ENCODE peak calls at places on chromosomes 13 and 19, in eight cellular contexts. One of them, this sample, is unnamed.

GRCh38 chr13:97724450-97724849 is 229.0 kb upstream of the IPO5 start:
- DNase-seq in CD8-positive, alpha-beta memory T cell: no peak
- DNase-seq in cardiac muscle cell: no peak
- DNase-seq in Peyer's patch: no peak
- DNase-seq in stomach: no peak
- DNase-seq in mesendoderm: no peak
- DNase-seq in CD4-positive, alpha-beta memory T cell: no peak
- DNase-seq in adrenal gland: no peak
- DNase-seq in this sample: no peak

GRCh38 chr19:42553292-42554045 is 25.2 kb upstream of the CEACAM1 start:
- DNase-seq in CD8-positive, alpha-beta memory T cell: no peak
- DNase-seq in cardiac muscle cell: no peak
- DNase-seq in Peyer's patch: no peak
- DNase-seq in stomach: peak; percentile 22
- DNase-seq in mesendoderm: no peak
- DNase-seq in CD4-positive, alpha-beta memory T cell: no peak
- DNase-seq in adrenal gland: no peak
- DNase-seq in this sample: no peak

GRCh38 chr13:19881641-19882040 is 18.2 kb upstream of the ZMYM5 start:
- DNase-seq in CD8-positive, alpha-beta memory T cell: no peak
- DNase-seq in cardiac muscle cell: no peak
- DNase-seq in Peyer's patch: no peak
- DNase-seq in stomach: no peak
- DNase-seq in mesendoderm: no peak
- DNase-seq in CD4-positive, alpha-beta memory T cell: no peak
- DNase-seq in adrenal gland: no peak
- DNase-seq in this sample: no peak

GRCh38 chr13:51412431-51412830 is 40.4 kb downstream of the INTS6 start:
- DNase-seq in CD8-positive, alpha-beta memory T cell: no peak
- DNase-seq in cardiac muscle cell: no peak
- DNase-seq in Peyer's patch: no peak
- DNase-seq in stomach: no peak
- DNase-seq in mesendoderm: no peak
- DNase-seq in CD4-positive, alpha-beta memory T cell: no peak
- DNase-seq in adrenal gland: no peak
- DNase-seq in this sample: no peak

GRCh38 chr19:8612807-8613171 is 2.3 kb upstream of the ADAMTS10 start:
- DNase-seq in CD8-positive, alpha-beta memory T cell: peak; percentile 39
- DNase-seq in cardiac muscle cell: no peak
- DNase-seq in Peyer's patch: no peak
- DNase-seq in stomach: no peak
- DNase-seq in mesendoderm: no peak
- DNase-seq in CD4-positive, alpha-beta memory T cell: no peak
- DNase-seq in adrenal gland: no peak
- DNase-seq in this sample: no peak

GRCh38 chr19:58562126-58563033 is 4.0 kb upstream of the UBE2M start:
- DNase-seq in CD8-positive, alpha-beta memory T cell: peak; percentile 28
- DNase-seq in cardiac muscle cell: peak; percentile 55
- DNase-seq in Peyer's patch: peak; percentile 64
- DNase-seq in stomach: peak; percentile 48
- DNase-seq in mesendoderm: no peak
- DNase-seq in CD4-positive, alpha-beta memory T cell: peak; percentile 37
- DNase-seq in adrenal gland: peak; percentile 52
- DNase-seq in this sample: no peak

GRCh38 chr19:4064073-4064550 is 2.6 kb downstream of the ZBTB7A start:
- DNase-seq in CD8-positive, alpha-beta memory T cell: no peak
- DNase-seq in cardiac muscle cell: peak; percentile 20
- DNase-seq in Peyer's patch: no peak
- DNase-seq in stomach: no peak
- DNase-seq in mesendoderm: no peak
- DNase-seq in CD4-positive, alpha-beta memory T cell: no peak
- DNase-seq in adrenal gland: peak; percentile 60
- DNase-seq in this sample: no peak

GRCh38 chr13:41751734-41752445 is 209.0 kb downstream of the VWA8 start:
- DNase-seq in CD8-positive, alpha-beta memory T cell: no peak
- DNase-seq in cardiac muscle cell: no peak
- DNase-seq in Peyer's patch: no peak
- DNase-seq in stomach: no peak
- DNase-seq in mesendoderm: no peak
- DNase-seq in CD4-positive, alpha-beta memory T cell: no peak
- DNase-seq in adrenal gland: no peak
- DNase-seq in this sample: no peak

GRCh38 chr13:74206061-74206561 is 71.9 kb upstream of the KLF12 start:
- DNase-seq in CD8-positive, alpha-beta memory T cell: no peak
- DNase-seq in cardiac muscle cell: no peak
- DNase-seq in Peyer's patch: no peak
- DNase-seq in stomach: no peak
- DNase-seq in mesendoderm: peak; percentile 40
- DNase-seq in CD4-positive, alpha-beta memory T cell: no peak
- DNase-seq in adrenal gland: no peak
- DNase-seq in this sample: no peak

GRCh38 chr19:17873661-17874422 is 2.1 kb downstream of the SLC5A5 start:
- DNase-seq in CD8-positive, alpha-beta memory T cell: peak; percentile 57
- DNase-seq in cardiac muscle cell: peak; percentile 71
- DNase-seq in Peyer's patch: peak; percentile 79
- DNase-seq in stomach: peak; percentile 63
- DNase-seq in mesendoderm: peak; percentile 84
- DNase-seq in CD4-positive, alpha-beta memory T cell: peak; percentile 62
- DNase-seq in adrenal gland: no peak
- DNase-seq in this sample: no peak

GRCh38 chr13:106139407-106139806 is 396.1 kb downstream of the EFNB2 start:
- DNase-seq in CD8-positive, alpha-beta memory T cell: no peak
- DNase-seq in cardiac muscle cell: no peak
- DNase-seq in Peyer's patch: no peak
- DNase-seq in stomach: no peak
- DNase-seq in mesendoderm: no peak
- DNase-seq in CD4-positive, alpha-beta memory T cell: no peak
- DNase-seq in adrenal gland: no peak
- DNase-seq in this sample: no peak

GRCh38 chr19:39167461-39168257 is 29.1 kb upstream of the NCCRP1 start:
- DNase-seq in CD8-positive, alpha-beta memory T cell: no peak
- DNase-seq in cardiac muscle cell: no peak
- DNase-seq in Peyer's patch: no peak
- DNase-seq in stomach: peak; percentile 87
- DNase-seq in mesendoderm: peak; percentile 26
- DNase-seq in CD4-positive, alpha-beta memory T cell: no peak
- DNase-seq in adrenal gland: no peak
- DNase-seq in this sample: no peak
- H3K27ac ChIP-seq in CD8-positive, alpha-beta memory T cell: no peak overlapping the region
- H3K27ac ChIP-seq in cardiac muscle cell: peak overlapping the region; percentile 13
- H3K27ac ChIP-seq in Peyer's patch: peak overlapping the region; percentile 30
- H3K27ac ChIP-seq in stomach: peak overlapping the region; percentile 59
- H3K27ac ChIP-seq in mesendoderm: no peak overlapping the region
- H3K27ac ChIP-seq in CD4-positive, alpha-beta memory T cell: no peak overlapping the region
- H3K27ac ChIP-seq in adrenal gland: no peak overlapping the region
- H3K27ac ChIP-seq in this sample: peak overlapping the region; percentile 28

DNA sequence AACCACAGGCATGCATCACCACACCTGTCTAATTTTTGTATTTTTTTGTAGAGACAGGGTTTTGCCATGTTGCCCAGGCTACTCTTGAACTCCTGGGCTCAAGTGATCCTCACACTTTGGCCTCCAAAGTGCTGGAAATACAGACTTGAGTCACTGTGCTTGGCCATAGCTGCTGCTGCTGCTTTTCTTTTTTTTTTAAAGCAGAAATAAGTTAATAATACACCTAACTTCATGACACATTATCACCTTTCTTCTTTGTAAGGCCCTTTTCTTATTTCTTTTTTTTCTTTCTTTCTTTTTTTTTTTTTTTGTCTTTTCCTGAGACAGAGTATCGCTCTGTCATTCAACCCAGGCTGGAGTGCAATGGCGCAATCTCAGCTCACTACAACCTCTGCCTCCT is 8.6 kb downstream of the SHKBP1 start:
- DNase-seq in CD8-positive, alpha-beta memory T cell: no peak
- DNase-seq in cardiac muscle cell: no peak
- DNase-seq in Peyer's patch: no peak
- DNase-seq in stomach: no peak
- DNase-seq in mesendoderm: no peak
- DNase-seq in CD4-positive, alpha-beta memory T cell: no peak
- DNase-seq in adrenal gland: no peak
- DNase-seq in this sample: no peak
- H3K36me3 ChIP-seq in CD8-positive, alpha-beta memory T cell: peaks cover 31% of the 10 kb centered on the region
- H3K36me3 ChIP-seq in cardiac muscle cell: no peaks in the 10 kb centered on the region
- H3K36me3 ChIP-seq in Peyer's patch: no peaks in the 10 kb centered on the region
- H3K36me3 ChIP-seq in stomach: peaks cover 26% of the 10 kb centered on the region
- H3K36me3 ChIP-seq in mesendoderm: no peaks in the 10 kb centered on the region
- H3K36me3 ChIP-seq in CD4-positive, alpha-beta memory T cell: peaks cover 58% of the 10 kb centered on the region
- H3K36me3 ChIP-seq in adrenal gland: peaks cover 25% of the 10 kb centered on the region
- H3K36me3 ChIP-seq in this sample: no peaks in the 10 kb centered on the region

GRCh38 chr19:39845621-39846175 is 481 bp downstream of the FBL start:
- DNase-seq in CD8-positive, alpha-beta memory T cell: no peak
- DNase-seq in cardiac muscle cell: peak; percentile 32
- DNase-seq in Peyer's patch: no peak
- DNase-seq in stomach: no peak
- DNase-seq in mesendoderm: peak; percentile 60
- DNase-seq in CD4-positive, alpha-beta memory T cell: no peak
- DNase-seq in adrenal gland: peak; percentile 29
- DNase-seq in this sample: no peak
- H3K27ac ChIP-seq in CD8-positive, alpha-beta memory T cell: peak overlapping the region; percentile 81
- H3K27ac ChIP-seq in cardiac muscle cell: peak overlapping the region; percentile 92
- H3K27ac ChIP-seq in Peyer's patch: peak overlapping the region; percentile 85
- H3K27ac ChIP-seq in stomach: peak overlapping the region; percentile 85
- H3K27ac ChIP-seq in mesendoderm: peak overlapping the region; percentile 33
- H3K27ac ChIP-seq in CD4-positive, alpha-beta memory T cell: peak overlapping the region; percentile 86
- H3K27ac ChIP-seq in adrenal gland: peak overlapping the region; percentile 84
- H3K27ac ChIP-seq in this sample: peak overlapping the region; percentile 87

GRCh38 chr19:41269055-41269454 is 4.9 kb downstream of the HNRNPUL1 start:
- DNase-seq in CD8-positive, alpha-beta memory T cell: no peak
- DNase-seq in cardiac muscle cell: no peak
- DNase-seq in Peyer's patch: no peak
- DNase-seq in stomach: no peak
- DNase-seq in mesendoderm: no peak
- DNase-seq in CD4-positive, alpha-beta memory T cell: no peak
- DNase-seq in adrenal gland: no peak
- DNase-seq in this sample: no peak
- H3K36me3 ChIP-seq in CD8-positive, alpha-beta memory T cell: peaks cover 58% of the 10 kb centered on the region
- H3K36me3 ChIP-seq in cardiac muscle cell: peaks cover 58% of the 10 kb centered on the region
- H3K36me3 ChIP-seq in Peyer's patch: no peaks in the 10 kb centered on the region
- H3K36me3 ChIP-seq in stomach: peaks cover 60% of the 10 kb centered on the region
- H3K36me3 ChIP-seq in mesendoderm: peaks cover 25% of the 10 kb centered on the region
- H3K36me3 ChIP-seq in CD4-positive, alpha-beta memory T cell: peaks cover 60% of the 10 kb centered on the region
- H3K36me3 ChIP-seq in adrenal gland: peaks cover 60% of the 10 kb centered on the region
- H3K36me3 ChIP-seq in this sample: peaks cover 66% of the 10 kb centered on the region

GRCh38 chr13:49594576-49594975 is 9.2 kb upstream of the RCBTB1 start:
- DNase-seq in CD8-positive, alpha-beta memory T cell: no peak
- DNase-seq in cardiac muscle cell: no peak
- DNase-seq in Peyer's patch: no peak
- DNase-seq in stomach: no peak
- DNase-seq in mesendoderm: no peak
- DNase-seq in CD4-positive, alpha-beta memory T cell: no peak
- DNase-seq in adrenal gland: no peak
- DNase-seq in this sample: no peak
- H3K27ac ChIP-seq in CD8-positive, alpha-beta memory T cell: no peak overlapping the region
- H3K27ac ChIP-seq in cardiac muscle cell: no peak overlapping the region
- H3K27ac ChIP-seq in Peyer's patch: no peak overlapping the region
- H3K27ac ChIP-seq in stomach: no peak overlapping the region
- H3K27ac ChIP-seq in mesendoderm: no peak overlapping the region
- H3K27ac ChIP-seq in CD4-positive, alpha-beta memory T cell: no peak overlapping the region
- H3K27ac ChIP-seq in adrenal gland: no peak overlapping the region
- H3K27ac ChIP-seq in this sample: no peak overlapping the region

DNA sequence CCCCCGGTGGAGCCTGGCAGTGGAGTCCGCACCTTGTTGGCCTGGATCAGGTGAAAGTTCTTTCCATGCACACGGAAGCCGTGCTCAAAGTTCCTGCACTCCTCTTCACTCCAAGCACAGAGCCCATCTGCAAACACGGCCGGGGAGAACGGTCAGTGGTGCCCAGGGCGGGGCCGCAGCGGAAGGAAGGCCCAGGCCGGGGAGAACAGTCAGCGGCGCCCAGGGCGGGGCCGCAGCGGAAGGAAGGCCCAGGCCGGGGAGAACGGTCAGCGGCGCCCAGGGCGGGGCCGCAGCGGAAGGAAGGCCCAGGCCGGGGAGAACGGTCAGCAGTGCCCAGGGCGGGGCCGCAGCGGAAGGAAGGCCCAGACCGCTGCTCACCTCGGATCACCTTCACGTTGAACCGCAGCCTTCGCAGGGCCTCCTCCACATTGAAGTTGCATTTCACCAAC is 20.6 kb upstream of the PLPP2 start:
- DNase-seq in CD8-positive, alpha-beta memory T cell: no peak
- DNase-seq in cardiac muscle cell: no peak
- DNase-seq in Peyer's patch: peak; percentile 40
- DNase-seq in stomach: peak; percentile 18
- DNase-seq in mesendoderm: no peak
- DNase-seq in CD4-positive, alpha-beta memory T cell: no peak
- DNase-seq in adrenal gland: no peak
- DNase-seq in this sample: no peak
- H3K36me3 ChIP-seq in CD8-positive, alpha-beta memory T cell: peaks cover 16% of the 10 kb centered on the region
- H3K36me3 ChIP-seq in cardiac muscle cell: peaks cover 3% of the 10 kb centered on the region
- H3K36me3 ChIP-seq in Peyer's patch: no peaks in the 10 kb centered on the region
- H3K36me3 ChIP-seq in stomach: peaks cover 48% of the 10 kb centered on the region
- H3K36me3 ChIP-seq in mesendoderm: peaks cover 16% of the 10 kb centered on the region
- H3K36me3 ChIP-seq in CD4-positive, alpha-beta memory T cell: peaks cover 29% of the 10 kb centered on the region
- H3K36me3 ChIP-seq in adrenal gland: peaks cover 67% of the 10 kb centered on the region
- H3K36me3 ChIP-seq in this sample: peaks cover 3% of the 10 kb centered on the region

DNA sequence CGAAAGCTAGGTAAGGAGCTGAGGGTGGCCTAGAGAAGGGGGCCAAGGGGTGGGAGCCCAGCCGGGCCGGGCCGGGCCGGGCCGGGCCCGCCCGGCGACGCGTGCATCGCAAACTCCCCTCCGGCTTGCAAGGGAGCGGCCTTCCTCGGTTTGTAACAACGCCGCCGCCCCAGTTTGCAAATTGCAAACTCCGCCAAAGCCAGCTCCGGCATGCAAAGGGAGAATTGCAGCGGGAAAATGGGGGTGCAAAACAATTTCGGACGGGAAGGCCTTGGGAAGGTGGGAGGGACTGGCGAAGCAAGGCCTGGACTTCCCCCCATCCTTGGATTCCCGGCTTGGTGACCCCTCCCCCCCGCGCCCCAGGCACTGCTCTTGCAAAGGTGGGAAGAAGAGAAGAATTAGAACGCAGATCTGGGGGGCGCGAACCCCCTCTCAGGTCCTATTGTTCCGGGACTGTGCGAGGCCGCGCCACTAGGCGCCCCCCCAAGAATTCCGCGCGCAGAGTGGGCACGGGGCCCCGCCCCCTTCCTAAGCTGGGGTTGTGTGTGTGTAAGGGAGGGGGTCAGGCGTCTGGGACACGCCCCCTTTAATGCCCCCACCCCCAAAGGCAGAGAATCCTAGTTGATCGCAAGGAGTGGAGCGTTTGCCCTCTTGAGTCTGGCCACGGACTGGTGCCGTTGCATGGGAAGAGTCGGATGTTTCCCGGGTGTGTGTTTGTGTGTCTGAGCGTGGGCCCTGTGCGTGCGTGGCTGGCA is 926 bp downstream of the PRR12 start:
- DNase-seq in CD8-positive, alpha-beta memory T cell: peak; percentile 35
- DNase-seq in cardiac muscle cell: peak; percentile 49
- DNase-seq in Peyer's patch: peak; percentile 71
- DNase-seq in stomach: peak; percentile 40
- DNase-seq in mesendoderm: peak; percentile 85
- DNase-seq in CD4-positive, alpha-beta memory T cell: peak; percentile 41
- DNase-seq in adrenal gland: peak; percentile 59
- DNase-seq in this sample: no peak
- H3K27ac ChIP-seq in CD8-positive, alpha-beta memory T cell: peak overlapping the region; percentile 70
- H3K27ac ChIP-seq in cardiac muscle cell: peak overlapping the region; percentile 82
- H3K27ac ChIP-seq in Peyer's patch: peak overlapping the region; percentile 91
- H3K27ac ChIP-seq in stomach: peak overlapping the region; percentile 96
- H3K27ac ChIP-seq in mesendoderm: peak overlapping the region; percentile 93
- H3K27ac ChIP-seq in CD4-positive, alpha-beta memory T cell: peak overlapping the region; percentile 62
- H3K27ac ChIP-seq in adrenal gland: peak overlapping the region; percentile 89
- H3K27ac ChIP-seq in this sample: peak overlapping the region; percentile 95

This sample was measured in tibial nerve.